ENCODE peak calls at places on chromosomes 3 and 15, in eight cellular contexts. H, N, Y, Q, D, G, S and E are unnamed samples.

GRCh38 chr3:154060606-154061380 is 60.4 kb upstream of the ARHGEF26 start:
- DNase-seq in H (no peak), N (no peak), Y (peak), Q (no peak), D (no peak), G (no peak), S (no peak), E (no peak)

GRCh38 chr15:85381850-85382751 is 1.7 kb downstream of the AKAP13 start:
- DNase-seq in H (no peak), N (no peak), Y (no peak), Q (no peak), D (no peak), G (no peak), S (no peak), E (peak)

GRCh38 chr3:80040113-80040512 is 272.3 kb upstream of the ROBO1 start:
- DNase-seq in H (no peak), N (no peak), Y (no peak), Q (no peak), D (no peak), G (no peak), S (no peak), E (no peak)

GRCh38 chr3:167032267-167032876 is 347.7 kb downstream of the ZBBX start:
- DNase-seq in H (no peak), N (no peak), Y (no peak), Q (no peak), D (peak), G (no peak), S (no peak), E (peak)

GRCh38 chr3:42502429-42503250 is at the start of gene VIPR1:
- DNase-seq in H (peak), N (peak), Y (peak), Q (no peak), D (no peak), G (peak), S (peak), E (peak)

GRCh38 chr3:170488802-170489201 is 70.1 kb downstream of the CLDN11 start:
- DNase-seq in H (no peak), N (no peak), Y (no peak), Q (no peak), D (no peak), G (no peak), S (no peak), E (no peak)

GRCh38 chr3:50126287-50127211 is 28.6 kb upstream of the SEMA3F start:
- DNase-seq in H (no peak), N (no peak), Y (no peak), Q (no peak), D (peak), G (peak), S (peak), E (no peak)

GRCh38 chr15:52183562-52184173 is 7.5 kb downstream of the GNB5 start:
- DNase-seq in H (peak), N (no peak), Y (no peak), Q (no peak), D (no peak), G (peak), S (peak), E (peak)

GRCh38 chr3:177835917-177836316 is 638.6 kb upstream of the TBL1XR1 start:
- DNase-seq in H (no peak), N (no peak), Y (peak), Q (no peak), D (no peak), G (no peak), S (no peak), E (no peak)

GRCh38 chr3:190330936-190331734 is 8.9 kb upstream of the CLDN1 start:
- DNase-seq in H (no peak), N (no peak), Y (no peak), Q (no peak), D (no peak), G (no peak), S (no peak), E (no peak)

GRCh38 chr3:20054549-20054987 is 14.3 kb downstream of the KAT2B start:
- DNase-seq in H (peak), N (peak), Y (peak), Q (peak), D (peak), G (peak), S (no peak), E (peak)

GRCh38 chr3:14680716-14681115 is 5.8 kb downstream of the C3orf20 start:
- DNase-seq in H (no peak), N (no peak), Y (no peak), Q (no peak), D (no peak), G (no peak), S (no peak), E (no peak)

GRCh38 chr3:37964716-37965115 is 25.9 kb upstream of the VILL start:
- DNase-seq in H (no peak), N (no peak), Y (no peak), Q (no peak), D (no peak), G (no peak), S (no peak), E (no peak)

GRCh38 chr3:198027045-198027798 is 67.2 kb downstream of the LMLN start:
- DNase-seq in H (no peak), N (no peak), Y (no peak), Q (no peak), D (no peak), G (no peak), S (no peak), E (no peak)

GRCh38 chr3:46710229-46710628 is 7.4 kb downstream of the PRSS50 start:
- DNase-seq in H (no peak), N (no peak), Y (no peak), Q (no peak), D (no peak), G (no peak), S (peak), E (no peak)

GRCh38 chr3:181868576-181868975 is 156.9 kb downstream of the SOX2 start:
- DNase-seq in H (no peak), N (no peak), Y (no peak), Q (no peak), D (no peak), G (no peak), S (no peak), E (no peak)

GRCh38 chr3:2180661-2181060 is 82.0 kb downstream of the CNTN4 start:
- DNase-seq in H (no peak), N (no peak), Y (no peak), Q (no peak), D (no peak), G (no peak), S (no peak), E (no peak)

GRCh38 chr3:151770941-151771340 is 37.2 kb downstream of the AADACL2 start:
- DNase-seq in H (peak), N (peak), Y (no peak), Q (no peak), D (no peak), G (peak), S (peak), E (no peak)

GRCh38 chr3:18499256-18499655 is 74.1 kb upstream of the SATB1 start:
- DNase-seq in H (no peak), N (no peak), Y (no peak), Q (no peak), D (no peak), G (no peak), S (no peak), E (no peak)

GRCh38 chr3:53255360-53255774 is 455 bp downstream of the TKT start:
- DNase-seq in H (no peak), N (peak), Y (no peak), Q (no peak), D (no peak), G (peak), S (peak), E (no peak)

GRCh38 chr3:48157950-48158376 is 30.3 kb downstream of the CDC25A start:
- DNase-seq in H (peak), N (peak), Y (peak), Q (peak), D (no peak), G (peak), S (peak), E (peak)

GRCh38 chr3:135678386-135678785 is 287.1 kb upstream of the PPP2R3A start:
- DNase-seq in H (no peak), N (no peak), Y (no peak), Q (no peak), D (no peak), G (no peak), S (no peak), E (no peak)

GRCh38 chr15:51982013-51982769 is 10.6 kb upstream of the LEO1 start:
- DNase-seq in H (peak), N (no peak), Y (no peak), Q (no peak), D (peak), G (peak), S (no peak), E (peak)

GRCh38 chr3:65170357-65171090 is 482.7 kb upstream of the ADAMTS9 start:
- DNase-seq in H (no peak), N (peak), Y (peak), Q (peak), D (peak), G (peak), S (peak), E (peak)

DNA sequence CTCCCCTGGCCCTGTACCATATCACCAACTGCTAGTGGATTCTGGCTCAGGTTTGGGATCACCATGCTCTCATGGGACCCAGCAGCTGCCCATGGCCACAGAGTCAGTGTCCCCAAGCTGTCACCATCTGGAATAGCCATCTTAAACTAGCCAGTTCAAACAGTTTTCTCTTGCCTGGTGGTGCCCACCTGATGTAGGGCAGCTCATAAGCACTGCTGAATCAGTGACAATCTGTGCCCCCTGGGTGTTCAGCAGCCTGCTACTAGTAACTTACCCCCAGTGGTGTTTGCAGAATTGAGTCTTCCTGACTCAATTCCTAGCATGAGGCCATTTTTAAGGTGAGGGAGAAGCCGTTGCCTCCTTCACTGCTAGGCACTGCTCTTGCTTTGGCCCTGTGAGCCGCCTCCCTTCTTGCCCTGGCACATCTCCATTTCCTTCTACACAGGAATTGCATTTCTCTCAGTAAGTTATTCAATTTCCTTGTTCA is 7.9 kb downstream of the RPSA start:
- DNase-seq in H (no peak), N (no peak), Y (no peak), Q (no peak), D (no peak), G (peak), S (no peak), E (no peak)
- TF ChIP-seq POLR2A in H (no peak), N (no peak), Y (no peak), Q (no peak), D (no peak), G (no peak), S (no peak), E (peak)

DNA sequence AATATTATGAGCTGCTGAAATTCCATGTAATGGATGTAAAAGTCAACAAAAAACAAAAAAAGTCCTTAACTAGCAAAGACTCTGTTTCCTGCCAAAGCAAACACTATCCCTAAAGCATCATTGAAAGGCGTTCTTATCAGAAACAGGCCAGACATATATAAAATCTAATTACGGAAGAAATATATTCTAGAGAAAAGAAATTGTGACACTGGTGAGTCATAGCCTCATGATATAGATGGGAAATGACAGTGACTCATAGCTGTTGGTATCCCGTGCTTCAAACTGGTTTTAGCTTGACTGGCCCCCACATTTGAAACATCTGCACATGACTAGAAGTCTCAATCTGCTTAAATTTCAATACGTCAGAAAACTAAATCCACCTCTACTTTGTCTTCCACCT is 456.5 kb upstream of the ARRDC4 start:
- DNase-seq in H (no peak), N (no peak), Y (no peak), Q (no peak), D (no peak), G (no peak), S (no peak), E (peak)
- TF ChIP-seq POLR2A in H (no peak), N (no peak), Y (no peak), Q (no peak), D (no peak), G (no peak), S (no peak), E (no peak)

DNA sequence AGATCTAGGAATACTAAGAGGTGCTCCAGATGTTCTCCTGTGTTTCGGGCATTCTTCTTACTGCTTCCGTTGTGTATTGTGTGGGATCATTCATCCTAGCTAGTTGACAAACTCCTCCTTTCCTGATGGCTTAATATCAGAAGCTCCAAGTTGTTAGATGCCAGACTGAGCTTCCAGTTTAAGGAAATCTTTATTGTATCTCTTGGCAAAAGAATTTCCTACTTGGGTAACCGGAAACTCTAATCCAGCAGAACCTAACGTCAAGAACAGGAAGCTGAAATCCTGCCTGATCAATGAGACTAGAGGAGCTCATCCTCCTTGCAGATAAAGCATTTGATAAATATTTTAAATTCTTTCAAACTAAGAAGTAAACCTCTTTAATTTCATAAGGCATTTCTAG is 27.7 kb upstream of the MYH15 start:
- DNase-seq in H (no peak), N (no peak), Y (no peak), Q (no peak), D (no peak), G (no peak), S (no peak), E (no peak)
- TF ChIP-seq POLR2A in H (no peak), N (no peak), Y (no peak), Q (no peak), D (no peak), G (no peak), S (no peak), E (no peak)

GRCh38 chr3:107524214-107525100 is 1.7 kb downstream of the BBX start:
- DNase-seq in H (no peak), N (peak), Y (peak), Q (peak), D (peak), G (peak), S (peak), E (peak)
- TF ChIP-seq POLR2A in H (peak), N (no peak), Y (no peak), Q (peak), D (peak), G (peak), S (no peak), E (no peak)

GRCh38 chr3:9945358-9945757 is 6.8 kb downstream of the PRRT3 start:
- DNase-seq in H (no peak), N (no peak), Y (no peak), Q (no peak), D (no peak), G (no peak), S (peak), E (no peak)

GRCh38 chr3:9947025-9947995 is 4.9 kb downstream of the PRRT3 start:
- DNase-seq in H (peak), N (peak), Y (no peak), Q (peak), D (no peak), G (peak), S (peak), E (peak)

GRCh38 chr3:9944271-9944670 is 7.9 kb downstream of the PRRT3 start:
- DNase-seq in H (no peak), N (no peak), Y (no peak), Q (no peak), D (no peak), G (no peak), S (no peak), E (no peak)

GRCh38 chr3:9948586-9948985 is 3.6 kb downstream of the PRRT3 start:
- DNase-seq in H (no peak), N (no peak), Y (no peak), Q (no peak), D (no peak), G (no peak), S (no peak), E (no peak)

GRCh38 chr3:9946112-9947024 is 5.8 kb downstream of the PRRT3 start:
- DNase-seq in H (peak), N (peak), Y (peak), Q (peak), D (no peak), G (peak), S (peak), E (peak)
- TF ChIP-seq POLR2A in H (peak), N (no peak), Y (no peak), Q (peak), D (peak), G (peak), S (peak), E (peak)

GRCh38 chr15:89820651-89821611 is 6.3 kb upstream of the ANPEP start:
- DNase-seq in H (peak), N (no peak), Y (no peak), Q (no peak), D (no peak), G (no peak), S (no peak), E (no peak)
- TF ChIP-seq POLR2A in H (no peak), N (no peak), Y (no peak), Q (no peak), D (no peak), G (no peak), S (no peak), E (no peak)

DNA sequence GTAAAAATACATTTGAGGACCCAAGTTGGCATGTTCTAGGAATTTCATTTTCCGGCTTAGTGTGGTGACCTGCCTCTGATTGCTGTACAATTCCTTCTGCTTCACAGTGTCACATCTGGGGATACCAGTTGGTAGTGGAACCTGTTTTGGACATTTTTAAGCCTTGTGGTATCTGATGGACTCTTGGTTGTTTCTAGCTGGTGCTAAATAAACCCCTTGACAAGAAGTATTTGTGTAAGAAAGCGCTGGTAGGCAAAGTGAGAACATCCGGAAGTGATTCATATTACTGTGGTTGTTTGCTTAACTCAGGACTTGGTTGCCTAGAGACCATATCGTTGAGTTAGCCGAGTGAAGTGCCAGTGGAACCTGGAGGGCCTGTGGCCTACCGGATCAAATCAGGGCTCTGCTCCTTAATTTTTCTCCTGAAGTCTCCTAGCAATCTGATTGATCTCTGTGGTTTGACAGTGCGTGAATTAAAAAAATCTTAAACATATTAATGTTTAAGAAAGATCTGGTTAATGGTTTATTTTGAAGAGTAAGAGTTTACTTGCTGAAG is 12.8 kb downstream of the IQGAP1 start:
- DNase-seq in H (peak), N (peak), Y (peak), Q (peak), D (peak), G (peak), S (peak), E (peak)
- TF ChIP-seq POLR2A in H (no peak), N (no peak), Y (no peak), Q (peak), D (no peak), G (peak), S (no peak), E (no peak)

DNA sequence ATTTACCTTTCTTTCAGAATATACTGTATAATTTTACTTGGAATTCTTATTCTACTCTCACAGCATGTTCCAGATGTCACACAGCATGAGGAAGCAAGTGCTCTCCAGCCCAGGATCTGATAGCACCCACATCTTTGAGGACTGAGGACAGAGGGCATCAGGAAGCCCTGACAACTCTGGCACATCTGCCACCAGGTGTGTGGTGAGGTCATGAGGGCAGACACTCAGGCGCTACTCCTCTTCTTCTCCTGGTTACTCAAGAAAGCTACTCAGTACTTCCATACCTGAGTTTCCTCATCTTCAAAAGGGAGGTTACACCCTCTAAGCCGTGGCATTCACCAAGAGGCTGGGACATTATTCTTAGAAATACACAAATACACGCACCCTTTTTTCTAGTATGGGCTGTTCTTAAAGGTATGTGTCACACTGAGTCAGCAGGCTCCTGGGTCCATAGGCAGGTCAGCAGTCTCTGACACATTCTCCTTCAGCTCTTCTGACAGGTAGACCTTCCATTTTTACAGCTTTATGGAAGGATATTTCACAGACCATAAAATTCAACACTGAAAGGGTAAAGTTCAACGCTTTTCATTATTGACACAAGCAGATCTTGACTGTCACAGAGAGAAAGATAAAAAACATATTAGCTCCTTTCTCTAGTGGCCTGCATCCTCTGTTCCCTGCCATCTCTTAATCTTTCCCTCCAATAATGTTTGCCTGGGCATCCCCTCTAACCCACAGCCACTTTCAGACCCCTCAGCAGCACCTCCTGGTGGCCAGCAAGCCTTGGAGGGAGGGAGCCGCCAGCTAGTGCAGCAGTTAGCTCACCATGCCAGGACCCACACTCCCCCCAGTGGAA is 103.2 kb upstream of the TJP1 start:
- DNase-seq in H (peak), N (peak), Y (peak), Q (no peak), D (peak), G (peak), S (peak), E (peak)
- TF ChIP-seq POLR2A in H (no peak), N (no peak), Y (no peak), Q (no peak), D (peak), G (no peak), S (no peak), E (no peak)